ENCODE peak calls at places on chromosome 7, in six cellular contexts. I is A549, Q is GM12878, W is HepG2, L is K562, K is endothelial cell of umbilical vein. S is an unnamed sample.

GRCh38 chr7:148276291-148277041 is 314.1 kb upstream of the C7orf33 start:
- DNase-seq in I (no peak), Q (no peak), W (no peak), L (no peak), K (no peak), S (no peak)

GRCh38 chr7:22631730-22632129 is 95.3 kb upstream of the IL6 start:
- DNase-seq in I (no peak), Q (no peak), W (no peak), L (no peak), K (peak), S (no peak)

GRCh38 chr7:93442478-93443224 is 131.9 kb downstream of the CALCR start:
- DNase-seq in I (peak), Q (no peak), W (peak), L (peak), K (peak), S (peak)

GRCh38 chr7:94154858-94155257 is 150.7 kb upstream of the BET1 start:
- DNase-seq in I (peak), Q (no peak), W (no peak), L (no peak), K (no peak), S (no peak)

GRCh38 chr7:1864126-1864940 is 194.3 kb downstream of the ELFN1 start:
- DNase-seq in I (no peak), Q (no peak), W (no peak), L (no peak), K (no peak), S (no peak)

GRCh38 chr7:29345590-29345989 is 151.0 kb downstream of the CHN2 start:
- DNase-seq in I (peak), Q (no peak), W (peak), L (no peak), K (peak), S (peak)

GRCh38 chr7:143261901-143262300 is 1.3 kb upstream of the GSTK1 start:
- DNase-seq in I (no peak), Q (no peak), W (no peak), L (no peak), K (no peak), S (no peak)

GRCh38 chr7:157671358-157672255 is 334.8 kb downstream of the DNAJB6 start:
- DNase-seq in I (no peak), Q (no peak), W (no peak), L (no peak), K (no peak), S (no peak)

GRCh38 chr7:157235357-157236018 is 96.8 kb downstream of the UBE3C start:
- DNase-seq in I (no peak), Q (no peak), W (peak), L (no peak), K (peak), S (no peak)

GRCh38 chr7:158827411-158828342 is 1.6 kb downstream of the ESYT2 start:
- DNase-seq in I (peak), Q (no peak), W (no peak), L (peak), K (peak), S (peak)

GRCh38 chr7:141737118-141737835 is 881 bp upstream of the SSBP1 start:
- DNase-seq in I (peak), Q (no peak), W (peak), L (peak), K (peak), S (peak)

GRCh38 chr7:16982640-16983103 is 100.9 kb upstream of the AGR3 start:
- DNase-seq in I (peak), Q (no peak), W (peak), L (peak), K (peak), S (peak)

GRCh38 chr7:157676001-157676400 is 339.2 kb downstream of the DNAJB6 start:
- DNase-seq in I (no peak), Q (no peak), W (no peak), L (no peak), K (no peak), S (peak)

GRCh38 chr7:29607889-29608288 is 44.3 kb downstream of the PRR15 start:
- DNase-seq in I (peak), Q (no peak), W (no peak), L (no peak), K (no peak), S (no peak)

GRCh38 chr7:136123352-136123751 is 146.2 kb upstream of the MTPN start:
- DNase-seq in I (no peak), Q (no peak), W (no peak), L (no peak), K (no peak), S (no peak)

GRCh38 chr7:28802450-28802849 is 155.7 kb downstream of the TRIL start:
- DNase-seq in I (no peak), Q (no peak), W (no peak), L (no peak), K (no peak), S (no peak)

GRCh38 chr7:134548877-134549276 is at the start of gene AKR1B15:
- DNase-seq in I (peak), Q (peak), W (no peak), L (no peak), K (no peak), S (peak)

GRCh38 chr7:95213809-95214492 is 110.4 kb downstream of the PON1 start:
- DNase-seq in I (peak), Q (no peak), W (no peak), L (no peak), K (no peak), S (no peak)

GRCh38 chr7:115754226-115754625 is 276.3 kb downstream of the TFEC start:
- DNase-seq in I (no peak), Q (no peak), W (no peak), L (no peak), K (no peak), S (no peak)

GRCh38 chr7:136523581-136523980 is 344.9 kb upstream of the CHRM2 start:
- DNase-seq in I (no peak), Q (no peak), W (no peak), L (no peak), K (no peak), S (no peak)

DNA sequence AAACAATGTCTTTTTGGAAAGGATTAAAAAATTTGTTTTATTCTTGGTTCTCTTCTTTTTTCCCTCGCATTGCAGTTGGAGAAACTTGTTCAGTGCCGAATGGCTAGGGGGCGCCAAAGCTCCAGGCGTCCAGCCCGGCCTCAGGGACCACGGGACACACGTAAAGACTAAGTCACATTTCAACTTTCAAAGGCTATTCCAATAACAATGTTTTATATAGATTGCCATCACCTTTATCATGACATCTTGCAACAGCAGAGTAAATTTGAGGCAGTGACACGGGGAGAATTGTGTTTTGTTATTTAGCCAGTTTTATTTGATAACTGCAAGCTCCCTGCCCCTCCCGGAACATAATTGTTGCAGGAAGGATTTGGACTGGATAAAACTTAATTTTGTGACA is 2.2 kb upstream of the IGFBP3 start:
- DNase-seq in I (peak), Q (no peak), W (peak), L (peak), K (peak), S (peak)
- TF ChIP-seq MYC in I (no peak), Q (no peak), W (no peak), L (no peak), K (no peak), S (no peak)

GRCh38 chr7:111820117-111820516 is 257.8 kb upstream of the IMMP2L start:
- DNase-seq in I (no peak), Q (no peak), W (no peak), L (no peak), K (no peak), S (no peak)
- TF ChIP-seq CTCF in I (no peak), Q (no peak), W (no peak), L (no peak), K (no peak), S (no peak)

DNA sequence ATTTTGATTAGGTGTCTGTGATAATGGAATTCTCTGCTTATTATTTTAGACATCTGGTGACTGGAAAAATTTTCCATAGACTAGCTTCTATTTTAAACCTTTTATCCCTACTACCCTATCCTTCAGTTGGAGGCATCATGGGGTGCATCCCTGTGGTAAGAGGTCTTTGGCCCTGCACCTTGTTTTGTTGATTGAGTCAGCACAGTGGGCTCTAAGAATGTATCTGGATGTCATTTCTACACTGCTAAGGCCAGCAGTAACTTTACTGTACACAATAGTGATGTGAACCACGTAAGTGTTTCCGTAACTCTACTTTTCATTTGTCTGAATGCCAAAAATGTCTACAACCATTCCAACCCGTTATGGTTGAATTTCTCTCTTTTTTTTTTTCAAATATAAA is 75.6 kb downstream of the ADAM22 start:
- DNase-seq in I (no peak), Q (no peak), W (no peak), L (no peak), K (no peak), S (no peak)
- TF ChIP-seq MAX in I (no peak), Q (no peak), W (no peak), L (no peak), K (no peak), S (no peak)

GRCh38 chr7:128904381-128905197 is 5.9 kb downstream of the KCP start:
- DNase-seq in I (peak), Q (peak), W (peak), L (peak), K (peak), S (peak)
- TF ChIP-seq MYC in I (no peak), Q (no peak), W (no peak), L (no peak), K (no peak), S (peak)

GRCh38 chr7:107743567-107744344 is at the start of gene CBLL1:
- DNase-seq in I (peak), Q (peak), W (peak), L (peak), K (peak), S (peak)
- TF ChIP-seq CTCF in I (peak), Q (peak), W (peak), L (peak), K (peak), S (peak)

GRCh38 chr7:73680501-73680900 is 2.8 kb downstream of the DNAJC30 start:
- DNase-seq in I (no peak), Q (no peak), W (no peak), L (no peak), K (no peak), S (no peak)
- TF ChIP-seq MAX in I (no peak), Q (no peak), W (no peak), L (no peak), K (no peak), S (no peak)

GRCh38 chr7:78095549-78095948 is 297.0 kb downstream of the PHTF2 start:
- DNase-seq in I (no peak), Q (no peak), W (no peak), L (no peak), K (peak), S (no peak)
- TF ChIP-seq MYC in I (no peak), Q (no peak), W (no peak), L (no peak), K (no peak), S (no peak)